ENCODE peak calls at places on chromosomes 3 and 15, in eight cellular contexts. One of them, this sample, is unnamed.

GRCh38 chr15:68637755-68638405 is 59.1 kb downstream of the CORO2B start:
- DNase-seq in activated T-cell treated with anti-CD3 and anti-CD28 coated beads, Interleukin-2, amount 50 U/mL, for 1 hour: no peak
- DNase-seq in uterus: peak; percentile 83
- DNase-seq in A549: no peak
- DNase-seq in bronchial epithelial cell: no peak
- DNase-seq in stimulated activated effector memory CD8-positive, alpha-beta T cell treated with anti-CD3 and anti-CD28 coated beads, Interleukin-12 subunit alpha, Interleukin-12 subunit beta, amount 100 ng/mL, for 72 hours: no peak
- DNase-seq in astrocyte of the spinal cord: no peak
- DNase-seq in lower leg skin: no peak
- DNase-seq in this sample: peak; percentile 84

GRCh38 chr15:38370079-38370478 is 83.8 kb upstream of the FAM98B start:
- DNase-seq in activated T-cell treated with anti-CD3 and anti-CD28 coated beads, Interleukin-2, amount 50 U/mL, for 1 hour: no peak
- DNase-seq in astrocyte of the spinal cord: no peak
- DNase-seq in lower leg skin: no peak
- DNase-seq in stimulated activated effector memory CD8-positive, alpha-beta T cell treated with anti-CD3 and anti-CD28 coated beads, Interleukin-12 subunit alpha, Interleukin-12 subunit beta, amount 100 ng/mL, for 72 hours: no peak
- DNase-seq in A549: no peak
- DNase-seq in bronchial epithelial cell: no peak
- DNase-seq in uterus: no peak
- DNase-seq in this sample: no peak

GRCh38 chr15:69795601-69796000 is 302.1 kb downstream of the TLE3 start:
- DNase-seq in A549: no peak
- DNase-seq in lower leg skin: peak; percentile 66
- DNase-seq in stimulated activated effector memory CD8-positive, alpha-beta T cell treated with anti-CD3 and anti-CD28 coated beads, Interleukin-12 subunit alpha, Interleukin-12 subunit beta, amount 100 ng/mL, for 72 hours: no peak
- DNase-seq in uterus: no peak
- DNase-seq in activated T-cell treated with anti-CD3 and anti-CD28 coated beads, Interleukin-2, amount 50 U/mL, for 1 hour: no peak
- DNase-seq in astrocyte of the spinal cord: no peak
- DNase-seq in bronchial epithelial cell: no peak
- DNase-seq in this sample: no peak

GRCh38 chr3:23588547-23588946 is 217.2 kb upstream of the UBE2E1 start:
- DNase-seq in lower leg skin: no peak
- DNase-seq in activated T-cell treated with anti-CD3 and anti-CD28 coated beads, Interleukin-2, amount 50 U/mL, for 1 hour: no peak
- DNase-seq in A549: no peak
- DNase-seq in bronchial epithelial cell: peak; percentile 27
- DNase-seq in stimulated activated effector memory CD8-positive, alpha-beta T cell treated with anti-CD3 and anti-CD28 coated beads, Interleukin-12 subunit alpha, Interleukin-12 subunit beta, amount 100 ng/mL, for 72 hours: no peak
- DNase-seq in astrocyte of the spinal cord: no peak
- DNase-seq in uterus: no peak
- DNase-seq in this sample: no peak

GRCh38 chr3:33201195-33201594 is 17.4 kb downstream of the SUSD5 start:
- DNase-seq in astrocyte of the spinal cord: no peak
- DNase-seq in bronchial epithelial cell: no peak
- DNase-seq in activated T-cell treated with anti-CD3 and anti-CD28 coated beads, Interleukin-2, amount 50 U/mL, for 1 hour: no peak
- DNase-seq in stimulated activated effector memory CD8-positive, alpha-beta T cell treated with anti-CD3 and anti-CD28 coated beads, Interleukin-12 subunit alpha, Interleukin-12 subunit beta, amount 100 ng/mL, for 72 hours: no peak
- DNase-seq in uterus: no peak
- DNase-seq in A549: no peak
- DNase-seq in lower leg skin: no peak
- DNase-seq in this sample: no peak

GRCh38 chr15:31901501-31901900 is 128.8 kb upstream of the CHRNA7 start:
- DNase-seq in A549: no peak
- DNase-seq in bronchial epithelial cell: no peak
- DNase-seq in lower leg skin: no peak
- DNase-seq in activated T-cell treated with anti-CD3 and anti-CD28 coated beads, Interleukin-2, amount 50 U/mL, for 1 hour: no peak
- DNase-seq in stimulated activated effector memory CD8-positive, alpha-beta T cell treated with anti-CD3 and anti-CD28 coated beads, Interleukin-12 subunit alpha, Interleukin-12 subunit beta, amount 100 ng/mL, for 72 hours: no peak
- DNase-seq in uterus: no peak
- DNase-seq in astrocyte of the spinal cord: no peak
- DNase-seq in this sample: no peak

GRCh38 chr3:100753846-100754245 is 44.6 kb downstream of the TFG start:
- DNase-seq in bronchial epithelial cell: no peak
- DNase-seq in A549: no peak
- DNase-seq in astrocyte of the spinal cord: peak; percentile 44
- DNase-seq in uterus: no peak
- DNase-seq in lower leg skin: no peak
- DNase-seq in activated T-cell treated with anti-CD3 and anti-CD28 coated beads, Interleukin-2, amount 50 U/mL, for 1 hour: no peak
- DNase-seq in stimulated activated effector memory CD8-positive, alpha-beta T cell treated with anti-CD3 and anti-CD28 coated beads, Interleukin-12 subunit alpha, Interleukin-12 subunit beta, amount 100 ng/mL, for 72 hours: no peak
- DNase-seq in this sample: no peak

GRCh38 chr15:92832992-92833438 is 67.1 kb upstream of the CHD2 start:
- DNase-seq in astrocyte of the spinal cord: peak; percentile 10
- DNase-seq in activated T-cell treated with anti-CD3 and anti-CD28 coated beads, Interleukin-2, amount 50 U/mL, for 1 hour: no peak
- DNase-seq in lower leg skin: no peak
- DNase-seq in stimulated activated effector memory CD8-positive, alpha-beta T cell treated with anti-CD3 and anti-CD28 coated beads, Interleukin-12 subunit alpha, Interleukin-12 subunit beta, amount 100 ng/mL, for 72 hours: no peak
- DNase-seq in uterus: no peak
- DNase-seq in A549: no peak
- DNase-seq in bronchial epithelial cell: no peak
- DNase-seq in this sample: no peak

GRCh38 chr3:114213669-114214541 is 23.5 kb downstream of the ZNF80 start:
- DNase-seq in stimulated activated effector memory CD8-positive, alpha-beta T cell treated with anti-CD3 and anti-CD28 coated beads, Interleukin-12 subunit alpha, Interleukin-12 subunit beta, amount 100 ng/mL, for 72 hours: peak; percentile 82
- DNase-seq in bronchial epithelial cell: peak; percentile 2
- DNase-seq in uterus: no peak
- DNase-seq in A549: peak; percentile 4
- DNase-seq in lower leg skin: no peak
- DNase-seq in activated T-cell treated with anti-CD3 and anti-CD28 coated beads, Interleukin-2, amount 50 U/mL, for 1 hour: peak; percentile 72
- DNase-seq in astrocyte of the spinal cord: peak; percentile 84
- DNase-seq in this sample: peak; percentile 16

GRCh38 chr3:174016186-174016585 is 618.6 kb downstream of the NLGN1 start:
- DNase-seq in uterus: no peak
- DNase-seq in lower leg skin: no peak
- DNase-seq in astrocyte of the spinal cord: peak; percentile 80
- DNase-seq in activated T-cell treated with anti-CD3 and anti-CD28 coated beads, Interleukin-2, amount 50 U/mL, for 1 hour: no peak
- DNase-seq in stimulated activated effector memory CD8-positive, alpha-beta T cell treated with anti-CD3 and anti-CD28 coated beads, Interleukin-12 subunit alpha, Interleukin-12 subunit beta, amount 100 ng/mL, for 72 hours: no peak
- DNase-seq in bronchial epithelial cell: peak; percentile 91
- DNase-seq in A549: no peak
- DNase-seq in this sample: peak; percentile 92

GRCh38 chr3:46912986-46913385 is 35.5 kb downstream of the PTH1R start:
- DNase-seq in astrocyte of the spinal cord: no peak
- DNase-seq in uterus: no peak
- DNase-seq in A549: no peak
- DNase-seq in stimulated activated effector memory CD8-positive, alpha-beta T cell treated with anti-CD3 and anti-CD28 coated beads, Interleukin-12 subunit alpha, Interleukin-12 subunit beta, amount 100 ng/mL, for 72 hours: no peak
- DNase-seq in lower leg skin: no peak
- DNase-seq in bronchial epithelial cell: no peak
- DNase-seq in activated T-cell treated with anti-CD3 and anti-CD28 coated beads, Interleukin-2, amount 50 U/mL, for 1 hour: no peak
- DNase-seq in this sample: no peak

GRCh38 chr3:144235489-144235888 is 263.9 kb downstream of the DIPK2A start:
- DNase-seq in stimulated activated effector memory CD8-positive, alpha-beta T cell treated with anti-CD3 and anti-CD28 coated beads, Interleukin-12 subunit alpha, Interleukin-12 subunit beta, amount 100 ng/mL, for 72 hours: no peak
- DNase-seq in bronchial epithelial cell: no peak
- DNase-seq in A549: no peak
- DNase-seq in uterus: no peak
- DNase-seq in astrocyte of the spinal cord: no peak
- DNase-seq in activated T-cell treated with anti-CD3 and anti-CD28 coated beads, Interleukin-2, amount 50 U/mL, for 1 hour: no peak
- DNase-seq in lower leg skin: no peak
- DNase-seq in this sample: no peak

GRCh38 chr15:69666441-69666882 is 213.8 kb downstream of the RPLP1 start:
- DNase-seq in bronchial epithelial cell: no peak
- DNase-seq in activated T-cell treated with anti-CD3 and anti-CD28 coated beads, Interleukin-2, amount 50 U/mL, for 1 hour: no peak
- DNase-seq in lower leg skin: no peak
- DNase-seq in astrocyte of the spinal cord: peak; percentile 10
- DNase-seq in uterus: no peak
- DNase-seq in A549: no peak
- DNase-seq in stimulated activated effector memory CD8-positive, alpha-beta T cell treated with anti-CD3 and anti-CD28 coated beads, Interleukin-12 subunit alpha, Interleukin-12 subunit beta, amount 100 ng/mL, for 72 hours: no peak
- DNase-seq in this sample: peak; percentile 5

GRCh38 chr3:171327441-171328174 is 132.6 kb downstream of the TNIK start:
- DNase-seq in bronchial epithelial cell: no peak
- DNase-seq in lower leg skin: no peak
- DNase-seq in A549: no peak
- DNase-seq in astrocyte of the spinal cord: no peak
- DNase-seq in activated T-cell treated with anti-CD3 and anti-CD28 coated beads, Interleukin-2, amount 50 U/mL, for 1 hour: no peak
- DNase-seq in stimulated activated effector memory CD8-positive, alpha-beta T cell treated with anti-CD3 and anti-CD28 coated beads, Interleukin-12 subunit alpha, Interleukin-12 subunit beta, amount 100 ng/mL, for 72 hours: no peak
- DNase-seq in uterus: no peak
- DNase-seq in this sample: no peak

GRCh38 chr15:68300115-68300940 is 22.8 kb downstream of the FEM1B start:
- DNase-seq in A549: no peak
- DNase-seq in stimulated activated effector memory CD8-positive, alpha-beta T cell treated with anti-CD3 and anti-CD28 coated beads, Interleukin-12 subunit alpha, Interleukin-12 subunit beta, amount 100 ng/mL, for 72 hours: no peak
- DNase-seq in uterus: no peak
- DNase-seq in lower leg skin: no peak
- DNase-seq in bronchial epithelial cell: no peak
- DNase-seq in activated T-cell treated with anti-CD3 and anti-CD28 coated beads, Interleukin-2, amount 50 U/mL, for 1 hour: peak; percentile 2
- DNase-seq in astrocyte of the spinal cord: no peak
- DNase-seq in this sample: no peak

GRCh38 chr15:34436126-34436955 is 1.3 kb downstream of the GOLGA8A start:
- DNase-seq in stimulated activated effector memory CD8-positive, alpha-beta T cell treated with anti-CD3 and anti-CD28 coated beads, Interleukin-12 subunit alpha, Interleukin-12 subunit beta, amount 100 ng/mL, for 72 hours: peak; percentile 71
- DNase-seq in bronchial epithelial cell: no peak
- DNase-seq in astrocyte of the spinal cord: peak; percentile 6
- DNase-seq in lower leg skin: no peak
- DNase-seq in activated T-cell treated with anti-CD3 and anti-CD28 coated beads, Interleukin-2, amount 50 U/mL, for 1 hour: peak; percentile 48
- DNase-seq in A549: no peak
- DNase-seq in uterus: no peak
- DNase-seq in this sample: no peak

GRCh38 chr3:165217739-165218138 is 21.6 kb upstream of the SLITRK3 start:
- DNase-seq in A549: no peak
- DNase-seq in bronchial epithelial cell: no peak
- DNase-seq in uterus: no peak
- DNase-seq in lower leg skin: no peak
- DNase-seq in astrocyte of the spinal cord: no peak
- DNase-seq in stimulated activated effector memory CD8-positive, alpha-beta T cell treated with anti-CD3 and anti-CD28 coated beads, Interleukin-12 subunit alpha, Interleukin-12 subunit beta, amount 100 ng/mL, for 72 hours: no peak
- DNase-seq in activated T-cell treated with anti-CD3 and anti-CD28 coated beads, Interleukin-2, amount 50 U/mL, for 1 hour: no peak
- DNase-seq in this sample: no peak

GRCh38 chr15:23570466-23570865 is 5.0 kb downstream of the MKRN3 start:
- DNase-seq in activated T-cell treated with anti-CD3 and anti-CD28 coated beads, Interleukin-2, amount 50 U/mL, for 1 hour: no peak
- DNase-seq in uterus: no peak
- DNase-seq in stimulated activated effector memory CD8-positive, alpha-beta T cell treated with anti-CD3 and anti-CD28 coated beads, Interleukin-12 subunit alpha, Interleukin-12 subunit beta, amount 100 ng/mL, for 72 hours: no peak
- DNase-seq in astrocyte of the spinal cord: peak; percentile 17
- DNase-seq in bronchial epithelial cell: no peak
- DNase-seq in lower leg skin: no peak
- DNase-seq in A549: peak; percentile 41
- DNase-seq in this sample: no peak

GRCh38 chr3:13161771-13162535 is 88.7 kb upstream of the IQSEC1 start:
- DNase-seq in activated T-cell treated with anti-CD3 and anti-CD28 coated beads, Interleukin-2, amount 50 U/mL, for 1 hour: no peak
- DNase-seq in astrocyte of the spinal cord: no peak
- DNase-seq in uterus: no peak
- DNase-seq in bronchial epithelial cell: no peak
- DNase-seq in lower leg skin: no peak
- DNase-seq in stimulated activated effector memory CD8-positive, alpha-beta T cell treated with anti-CD3 and anti-CD28 coated beads, Interleukin-12 subunit alpha, Interleukin-12 subunit beta, amount 100 ng/mL, for 72 hours: no peak
- DNase-seq in A549: no peak
- DNase-seq in this sample: no peak

GRCh38 chr15:100937171-100937570 is 18.0 kb downstream of the LRRK1 start:
- DNase-seq in bronchial epithelial cell: no peak
- DNase-seq in uterus: no peak
- DNase-seq in A549: no peak
- DNase-seq in stimulated activated effector memory CD8-positive, alpha-beta T cell treated with anti-CD3 and anti-CD28 coated beads, Interleukin-12 subunit alpha, Interleukin-12 subunit beta, amount 100 ng/mL, for 72 hours: no peak
- DNase-seq in astrocyte of the spinal cord: no peak
- DNase-seq in lower leg skin: no peak
- DNase-seq in activated T-cell treated with anti-CD3 and anti-CD28 coated beads, Interleukin-2, amount 50 U/mL, for 1 hour: no peak
- DNase-seq in this sample: no peak

GRCh38 chr15:68303560-68304436 is 26.3 kb downstream of the FEM1B start:
- DNase-seq in activated T-cell treated with anti-CD3 and anti-CD28 coated beads, Interleukin-2, amount 50 U/mL, for 1 hour: peak; percentile 15
- DNase-seq in lower leg skin: peak; percentile 76
- DNase-seq in bronchial epithelial cell: no peak
- DNase-seq in astrocyte of the spinal cord: no peak
- DNase-seq in A549: peak; percentile 43
- DNase-seq in stimulated activated effector memory CD8-positive, alpha-beta T cell treated with anti-CD3 and anti-CD28 coated beads, Interleukin-12 subunit alpha, Interleukin-12 subunit beta, amount 100 ng/mL, for 72 hours: no peak
- DNase-seq in uterus: peak; percentile 15
- DNase-seq in this sample: peak; percentile 12

GRCh38 chr3:146139586-146140110 is 21.3 kb downstream of the PLOD2 start:
- DNase-seq in A549: no peak
- DNase-seq in lower leg skin: no peak
- DNase-seq in activated T-cell treated with anti-CD3 and anti-CD28 coated beads, Interleukin-2, amount 50 U/mL, for 1 hour: no peak
- DNase-seq in stimulated activated effector memory CD8-positive, alpha-beta T cell treated with anti-CD3 and anti-CD28 coated beads, Interleukin-12 subunit alpha, Interleukin-12 subunit beta, amount 100 ng/mL, for 72 hours: no peak
- DNase-seq in uterus: no peak
- DNase-seq in astrocyte of the spinal cord: no peak
- DNase-seq in bronchial epithelial cell: no peak
- DNase-seq in this sample: no peak

This sample was measured in HCEC 1CT.